ENCODE peak calls at places on chromosomes 7 and 10, in seven cellular contexts. One of them, this sample, is unnamed.

GRCh38 chr7:118311121-118311803 is 86.8 kb downstream of the ANKRD7 start:
- DNase-seq in ovary: no peak
- DNase-seq in HepG2: no peak
- DNase-seq in A549: peak; percentile 11
- DNase-seq in stomach: no peak
- DNase-seq in sigmoid colon: no peak
- DNase-seq in H1: no peak
- DNase-seq in this sample: no peak

GRCh38 chr7:1693419-1693990 is 23.4 kb downstream of the ELFN1 start:
- DNase-seq in A549: no peak
- DNase-seq in H1: peak; percentile 53
- DNase-seq in ovary: peak; percentile 5
- DNase-seq in stomach: peak; percentile 13
- DNase-seq in sigmoid colon: peak; percentile 61
- DNase-seq in HepG2: no peak
- DNase-seq in this sample: peak; percentile 15

GRCh38 chr7:2709553-2710165 is 21.7 kb downstream of the AMZ1 start:
- DNase-seq in HepG2: peak; percentile 60
- DNase-seq in H1: peak; percentile 93
- DNase-seq in A549: peak; percentile 73
- DNase-seq in stomach: peak; percentile 82
- DNase-seq in ovary: peak; percentile 61
- DNase-seq in sigmoid colon: no peak
- DNase-seq in this sample: peak; percentile 80

GRCh38 chr10:96690755-96691730 is 29.3 kb downstream of the PIK3AP1 start:
- DNase-seq in A549: no peak
- DNase-seq in ovary: no peak
- DNase-seq in H1: no peak
- DNase-seq in sigmoid colon: no peak
- DNase-seq in HepG2: no peak
- DNase-seq in stomach: no peak
- DNase-seq in this sample: no peak

GRCh38 chr7:108415821-108416536 is 40.3 kb downstream of the NRCAM start:
- DNase-seq in H1: no peak
- DNase-seq in A549: peak; percentile 80
- DNase-seq in sigmoid colon: no peak
- DNase-seq in stomach: no peak
- DNase-seq in HepG2: no peak
- DNase-seq in ovary: no peak
- DNase-seq in this sample: no peak

GRCh38 chr7:31633894-31634494 is 53.0 kb upstream of the PPP1R17 start:
- DNase-seq in A549: peak; percentile 69
- DNase-seq in sigmoid colon: no peak
- DNase-seq in H1: no peak
- DNase-seq in HepG2: peak; percentile 56
- DNase-seq in ovary: no peak
- DNase-seq in stomach: peak; percentile 67
- DNase-seq in this sample: peak; percentile 35

GRCh38 chr10:43749940-43750552 is 101.4 kb upstream of the ZNF32 start:
- DNase-seq in stomach: no peak
- DNase-seq in HepG2: no peak
- DNase-seq in ovary: no peak
- DNase-seq in A549: no peak
- DNase-seq in sigmoid colon: no peak
- DNase-seq in H1: no peak
- DNase-seq in this sample: no peak

GRCh38 chr7:106959753-106960152 is 84.8 kb upstream of the PRKAR2B start:
- DNase-seq in H1: peak; percentile 58
- DNase-seq in ovary: no peak
- DNase-seq in A549: no peak
- DNase-seq in sigmoid colon: no peak
- DNase-seq in HepG2: no peak
- DNase-seq in stomach: no peak
- DNase-seq in this sample: no peak

GRCh38 chr10:91539930-91540329 is 92.9 kb downstream of the PPP1R3C start:
- DNase-seq in ovary: no peak
- DNase-seq in stomach: no peak
- DNase-seq in HepG2: no peak
- DNase-seq in sigmoid colon: no peak
- DNase-seq in H1: no peak
- DNase-seq in A549: no peak
- DNase-seq in this sample: no peak

GRCh38 chr10:44399478-44400451 is 14.9 kb upstream of the CXCL12 start:
- DNase-seq in stomach: no peak
- DNase-seq in HepG2: no peak
- DNase-seq in H1: no peak
- DNase-seq in ovary: no peak
- DNase-seq in A549: no peak
- DNase-seq in sigmoid colon: no peak
- DNase-seq in this sample: no peak

GRCh38 chr7:35697414-35698175 is 2.7 kb upstream of the HERPUD2 start:
- DNase-seq in A549: peak; percentile 33
- DNase-seq in H1: no peak
- DNase-seq in sigmoid colon: no peak
- DNase-seq in HepG2: peak; percentile 38
- DNase-seq in ovary: no peak
- DNase-seq in stomach: no peak
- DNase-seq in this sample: no peak

GRCh38 chr7:25857376-25858067 is 294.5 kb upstream of the NFE2L3 start:
- DNase-seq in ovary: peak; percentile 47
- DNase-seq in HepG2: no peak
- DNase-seq in sigmoid colon: peak; percentile 75
- DNase-seq in H1: no peak
- DNase-seq in A549: peak; percentile 61
- DNase-seq in stomach: no peak
- DNase-seq in this sample: no peak

GRCh38 chr10:89798092-89798491 is 96.7 kb downstream of the KIF20B start:
- DNase-seq in A549: no peak
- DNase-seq in ovary: no peak
- DNase-seq in sigmoid colon: no peak
- DNase-seq in HepG2: no peak
- DNase-seq in H1: no peak
- DNase-seq in stomach: no peak
- DNase-seq in this sample: no peak

GRCh38 chr7:99393363-99394187 is 14.8 kb downstream of the PDAP1 start:
- DNase-seq in HepG2: no peak
- DNase-seq in stomach: peak; percentile 34
- DNase-seq in sigmoid colon: peak; percentile 84
- DNase-seq in H1: peak; percentile 93
- DNase-seq in ovary: peak; percentile 53
- DNase-seq in A549: no peak
- DNase-seq in this sample: peak; percentile 81

GRCh38 chr10:88804083-88804812 is 1.7 kb downstream of the LIPM start:
- DNase-seq in HepG2: no peak
- DNase-seq in sigmoid colon: no peak
- DNase-seq in H1: no peak
- DNase-seq in ovary: no peak
- DNase-seq in stomach: no peak
- DNase-seq in A549: no peak
- DNase-seq in this sample: no peak

GRCh38 chr7:155975490-155975889 is 163.2 kb upstream of the SHH start:
- DNase-seq in sigmoid colon: peak; percentile 38
- DNase-seq in A549: no peak
- DNase-seq in HepG2: no peak
- DNase-seq in H1: no peak
- DNase-seq in stomach: peak; percentile 15
- DNase-seq in ovary: peak; percentile 1
- DNase-seq in this sample: peak; percentile 8

GRCh38 chr7:22665816-22666375 is 61.1 kb upstream of the IL6 start:
- DNase-seq in H1: no peak
- DNase-seq in stomach: no peak
- DNase-seq in HepG2: no peak
- DNase-seq in ovary: no peak
- DNase-seq in sigmoid colon: no peak
- DNase-seq in A549: no peak
- DNase-seq in this sample: no peak

GRCh38 chr7:2006921-2007381 is 225.8 kb downstream of the MAD1L1 start:
- DNase-seq in H1: no peak
- DNase-seq in stomach: no peak
- DNase-seq in A549: no peak
- DNase-seq in ovary: peak; percentile 10
- DNase-seq in sigmoid colon: peak; percentile 63
- DNase-seq in HepG2: no peak
- DNase-seq in this sample: peak; percentile 18

GRCh38 chr10:119256897-119257296 is 49.5 kb downstream of the GRK5 start:
- DNase-seq in stomach: no peak
- DNase-seq in A549: no peak
- DNase-seq in HepG2: no peak
- DNase-seq in sigmoid colon: no peak
- DNase-seq in H1: no peak
- DNase-seq in ovary: no peak
- DNase-seq in this sample: no peak

GRCh38 chr10:46255696-46256355 is 31.0 kb upstream of the ANTXRL start:
- DNase-seq in H1: peak; percentile 91
- DNase-seq in A549: peak; percentile 75
- DNase-seq in HepG2: peak; percentile 43
- DNase-seq in stomach: peak; percentile 66
- DNase-seq in ovary: peak; percentile 47
- DNase-seq in sigmoid colon: peak; percentile 75
- DNase-seq in this sample: peak; percentile 63

GRCh38 chr7:151736403-151736909 is 140.5 kb downstream of the PRKAG2 start:
- DNase-seq in sigmoid colon: peak; percentile 90
- DNase-seq in A549: peak; percentile 84
- DNase-seq in HepG2: peak; percentile 16
- DNase-seq in ovary: peak; percentile 73
- DNase-seq in stomach: peak; percentile 44
- DNase-seq in H1: peak; percentile 58
- DNase-seq in this sample: no peak

GRCh38 chr7:47373871-47374451 is 207.9 kb downstream of the TNS3 start:
- DNase-seq in stomach: peak; percentile 79
- DNase-seq in sigmoid colon: no peak
- DNase-seq in H1: no peak
- DNase-seq in ovary: no peak
- DNase-seq in HepG2: no peak
- DNase-seq in A549: no peak
- DNase-seq in this sample: no peak

GRCh38 chr7:108181073-108181985 is 51.2 kb upstream of the LAMB4 start:
- DNase-seq in ovary: no peak
- DNase-seq in H1: peak; percentile 64
- DNase-seq in stomach: no peak
- DNase-seq in sigmoid colon: no peak
- DNase-seq in HepG2: peak; percentile 43
- DNase-seq in A549: peak; percentile 73
- DNase-seq in this sample: no peak

GRCh38 chr10:17617031-17617911 is at the start of gene HACD1:
- DNase-seq in A549: peak; percentile 82
- DNase-seq in ovary: peak; percentile 55
- DNase-seq in HepG2: peak; percentile 73
- DNase-seq in stomach: peak; percentile 75
- DNase-seq in H1: peak; percentile 84
- DNase-seq in sigmoid colon: peak; percentile 87
- DNase-seq in this sample: peak; percentile 79

DNA sequence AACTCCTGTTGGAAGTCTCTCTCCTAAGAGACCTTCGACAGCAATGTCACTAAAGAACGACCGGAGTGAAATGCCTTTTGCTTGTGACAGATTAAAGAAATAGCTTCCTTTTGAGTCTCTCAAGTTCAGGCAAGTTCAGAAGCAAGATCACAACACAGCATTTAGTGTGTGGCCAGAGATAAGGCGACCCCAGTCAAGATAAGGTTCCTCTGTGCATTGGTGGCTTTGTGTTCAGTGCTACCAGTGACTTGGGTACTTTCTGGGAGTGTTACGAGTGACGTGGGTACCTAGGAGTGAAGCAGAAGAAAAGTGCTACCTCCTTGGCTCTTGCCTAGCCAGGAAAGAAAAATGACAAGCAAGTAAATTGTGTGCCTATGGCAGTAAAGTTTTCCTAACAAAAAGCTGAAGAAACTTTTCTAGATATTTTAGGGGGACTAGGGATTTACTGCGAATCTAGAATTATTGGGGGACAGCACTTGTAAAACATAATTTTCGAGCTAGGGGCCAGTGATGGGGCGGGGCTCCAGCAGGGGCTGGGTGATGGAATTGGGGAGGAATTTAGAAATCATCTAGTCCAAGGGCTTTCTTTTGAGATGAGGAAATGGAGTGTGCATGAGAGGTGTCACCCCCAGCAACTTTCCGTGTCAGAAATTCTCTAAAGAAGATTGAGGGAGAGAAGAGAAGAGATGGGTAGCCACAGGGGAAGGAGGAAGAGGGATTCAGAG is 191.9 kb upstream of the LYZL2 start:
- DNase-seq in ovary: no peak
- DNase-seq in H1: no peak
- DNase-seq in HepG2: no peak
- DNase-seq in sigmoid colon: no peak
- DNase-seq in A549: no peak
- DNase-seq in stomach: no peak
- DNase-seq in this sample: no peak
- TF ChIP-seq EP300 in ovary: no peak
- TF ChIP-seq EP300 in H1: no peak
- TF ChIP-seq EP300 in HepG2: no peak
- TF ChIP-seq EP300 in sigmoid colon: no peak
- TF ChIP-seq EP300 in A549: no peak
- TF ChIP-seq EP300 in stomach: no peak
- TF ChIP-seq EP300 in this sample: no peak

GRCh38 chr7:368651-369475 is 78.9 kb downstream of the FOXL3 start:
- DNase-seq in H1: no peak
- DNase-seq in ovary: no peak
- DNase-seq in HepG2: no peak
- DNase-seq in A549: no peak
- DNase-seq in sigmoid colon: peak; percentile 51
- DNase-seq in stomach: peak; percentile 29
- DNase-seq in this sample: no peak
- H3K4me3 ChIP-seq in H1: no peak overlapping the region
- H3K4me3 ChIP-seq in ovary: no peak overlapping the region
- H3K4me3 ChIP-seq in HepG2: no peak overlapping the region
- H3K4me3 ChIP-seq in A549: no peak overlapping the region
- H3K4me3 ChIP-seq in sigmoid colon: no peak overlapping the region
- H3K4me3 ChIP-seq in stomach: no peak overlapping the region
- H3K4me3 ChIP-seq in this sample: no peak overlapping the region

DNA sequence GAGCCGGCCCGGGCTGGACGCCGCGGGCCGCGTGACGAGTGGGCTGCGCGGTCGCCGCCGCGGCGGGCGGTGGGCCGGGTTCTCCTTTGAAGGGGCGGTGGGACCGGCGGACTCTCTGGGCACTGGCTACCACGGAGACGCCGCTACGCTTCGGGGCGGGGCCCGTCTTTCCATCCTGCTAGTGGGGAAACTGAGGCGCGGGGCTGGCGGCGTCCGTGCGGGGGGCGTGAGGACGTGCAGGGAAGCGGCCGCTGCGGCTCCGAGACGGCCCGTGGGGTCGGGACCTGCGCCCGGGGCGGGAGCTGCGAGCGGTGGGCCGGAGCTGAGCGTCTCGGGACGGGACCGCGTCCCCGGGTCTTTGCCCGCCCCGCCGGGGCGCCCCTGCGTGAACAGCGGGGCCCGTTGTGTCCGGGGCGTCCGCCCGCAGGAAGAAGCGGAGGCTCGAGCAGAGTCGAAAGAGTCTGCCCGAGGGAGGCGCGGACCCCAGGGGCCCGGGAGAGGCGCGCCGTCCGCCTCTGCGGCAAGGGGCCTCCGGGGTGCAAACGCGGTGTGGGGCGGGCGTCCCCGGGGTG is 548 bp upstream of the BNIP3 start:
- DNase-seq in H1: no peak
- DNase-seq in ovary: no peak
- DNase-seq in sigmoid colon: no peak
- DNase-seq in A549: no peak
- DNase-seq in stomach: no peak
- DNase-seq in HepG2: no peak
- DNase-seq in this sample: no peak
- H3K27ac ChIP-seq in H1: no peak overlapping the region
- H3K27ac ChIP-seq in ovary: peak overlapping the region; percentile 56
- H3K27ac ChIP-seq in sigmoid colon: peak overlapping the region; percentile 86
- H3K27ac ChIP-seq in A549: peak overlapping the region; percentile 89
- H3K27ac ChIP-seq in stomach: peak overlapping the region; percentile 58
- H3K27ac ChIP-seq in HepG2: peak overlapping the region; percentile 40
- H3K27ac ChIP-seq in this sample: peak overlapping the region; percentile 77

GRCh38 chr10:111773950-111774349 is 409.6 kb downstream of the GPAM start:
- DNase-seq in stomach: no peak
- DNase-seq in H1: no peak
- DNase-seq in sigmoid colon: no peak
- DNase-seq in HepG2: no peak
- DNase-seq in ovary: no peak
- DNase-seq in A549: no peak
- DNase-seq in this sample: no peak
- TF ChIP-seq EP300 in stomach: no peak
- TF ChIP-seq EP300 in H1: no peak
- TF ChIP-seq EP300 in sigmoid colon: no peak
- TF ChIP-seq EP300 in HepG2: no peak
- TF ChIP-seq EP300 in ovary: no peak
- TF ChIP-seq EP300 in A549: no peak
- TF ChIP-seq EP300 in this sample: no peak